ENCODE peak calls at places on chromosomes 3 and 15, in six cellular contexts. One of them, this sample, is unnamed.

GRCh38 chr15:27690290-27690689 is 408.8 kb downstream of the OCA2 start:
- DNase-seq in GM12891: no peak
- DNase-seq in AG04450: no peak
- DNase-seq in MCF 10A: no peak
- DNase-seq in nucleus accumbens: no peak
- DNase-seq in B cell: no peak
- DNase-seq in this sample: no peak

GRCh38 chr3:156826144-156826895 is at the start of gene LEKR1:
- DNase-seq in GM12891: peak
- DNase-seq in AG04450: no peak
- DNase-seq in MCF 10A: peak
- DNase-seq in nucleus accumbens: peak
- DNase-seq in B cell: peak
- DNase-seq in this sample: peak

GRCh38 chr3:38130631-38131065 is 6.3 kb downstream of the ACAA1 start:
- DNase-seq in GM12891: no peak
- DNase-seq in AG04450: no peak
- DNase-seq in MCF 10A: no peak
- DNase-seq in nucleus accumbens: no peak
- DNase-seq in B cell: no peak
- DNase-seq in this sample: no peak

GRCh38 chr3:87145553-87145952 is 81.6 kb upstream of the CHMP2B start:
- DNase-seq in GM12891: peak
- DNase-seq in AG04450: no peak
- DNase-seq in MCF 10A: peak
- DNase-seq in nucleus accumbens: no peak
- DNase-seq in B cell: no peak
- DNase-seq in this sample: peak

GRCh38 chr3:188497021-188497420 is 343.1 kb downstream of the LPP start:
- DNase-seq in GM12891: no peak
- DNase-seq in AG04450: no peak
- DNase-seq in MCF 10A: peak
- DNase-seq in nucleus accumbens: no peak
- DNase-seq in B cell: no peak
- DNase-seq in this sample: peak

GRCh38 chr15:42156266-42156922 is at the start of gene PLA2G4F:
- DNase-seq in GM12891: no peak
- DNase-seq in AG04450: no peak
- DNase-seq in MCF 10A: peak
- DNase-seq in nucleus accumbens: no peak
- DNase-seq in B cell: no peak
- DNase-seq in this sample: no peak

GRCh38 chr3:69182588-69183299 is 60.3 kb upstream of the LMOD3 start:
- DNase-seq in GM12891: no peak
- DNase-seq in AG04450: peak
- DNase-seq in MCF 10A: peak
- DNase-seq in nucleus accumbens: no peak
- DNase-seq in B cell: no peak
- DNase-seq in this sample: peak

GRCh38 chr15:72271895-72272212 is 500 bp downstream of the PARP6 start:
- DNase-seq in GM12891: no peak
- DNase-seq in AG04450: no peak
- DNase-seq in MCF 10A: peak
- DNase-seq in nucleus accumbens: no peak
- DNase-seq in B cell: no peak
- DNase-seq in this sample: peak

GRCh38 chr3:69770219-69770618 is 31.0 kb downstream of the MITF start:
- DNase-seq in GM12891: no peak
- DNase-seq in AG04450: no peak
- DNase-seq in MCF 10A: peak
- DNase-seq in nucleus accumbens: no peak
- DNase-seq in B cell: no peak
- DNase-seq in this sample: peak

GRCh38 chr3:58388550-58389061 is 45.0 kb downstream of the PDHB start:
- DNase-seq in GM12891: no peak
- DNase-seq in AG04450: peak
- DNase-seq in MCF 10A: no peak
- DNase-seq in nucleus accumbens: no peak
- DNase-seq in B cell: no peak
- DNase-seq in this sample: peak

GRCh38 chr3:43001556-43002121 is 22.5 kb downstream of the GASK1A start:
- DNase-seq in GM12891: no peak
- DNase-seq in AG04450: no peak
- DNase-seq in MCF 10A: no peak
- DNase-seq in nucleus accumbens: no peak
- DNase-seq in B cell: no peak
- DNase-seq in this sample: no peak

GRCh38 chr3:49470714-49471420 is 800 bp downstream of the DAG1 start:
- DNase-seq in GM12891: no peak
- DNase-seq in AG04450: no peak
- DNase-seq in MCF 10A: no peak
- DNase-seq in nucleus accumbens: no peak
- DNase-seq in B cell: no peak
- DNase-seq in this sample: peak

GRCh38 chr3:100546020-100546744 is 53.8 kb downstream of the TMEM45A start:
- DNase-seq in GM12891: no peak
- DNase-seq in AG04450: no peak
- DNase-seq in MCF 10A: no peak
- DNase-seq in nucleus accumbens: no peak
- DNase-seq in B cell: no peak
- DNase-seq in this sample: no peak

GRCh38 chr15:85545185-85545584 is 164.8 kb downstream of the AKAP13 start:
- DNase-seq in GM12891: no peak
- DNase-seq in AG04450: no peak
- DNase-seq in MCF 10A: peak
- DNase-seq in nucleus accumbens: no peak
- DNase-seq in B cell: no peak
- DNase-seq in this sample: no peak

GRCh38 chr15:68783226-68784054 is 37.3 kb downstream of the ANP32A start:
- DNase-seq in GM12891: peak
- DNase-seq in AG04450: no peak
- DNase-seq in MCF 10A: peak
- DNase-seq in nucleus accumbens: no peak
- DNase-seq in B cell: peak
- DNase-seq in this sample: peak

GRCh38 chr3:73580343-73580742 is 44.4 kb downstream of the PDZRN3 start:
- DNase-seq in GM12891: no peak
- DNase-seq in AG04450: peak
- DNase-seq in MCF 10A: peak
- DNase-seq in nucleus accumbens: no peak
- DNase-seq in B cell: no peak
- DNase-seq in this sample: peak

GRCh38 chr3:76715426-76715825 is 324.5 kb upstream of the ROBO2 start:
- DNase-seq in GM12891: no peak
- DNase-seq in AG04450: no peak
- DNase-seq in MCF 10A: no peak
- DNase-seq in nucleus accumbens: no peak
- DNase-seq in B cell: no peak
- DNase-seq in this sample: no peak

GRCh38 chr15:60682115-60682514 is 203.2 kb upstream of the ICE2 start:
- DNase-seq in GM12891: no peak
- DNase-seq in AG04450: no peak
- DNase-seq in MCF 10A: no peak
- DNase-seq in nucleus accumbens: no peak
- DNase-seq in B cell: no peak
- DNase-seq in this sample: peak

GRCh38 chr15:94414921-94415320 is 183.6 kb downstream of the MCTP2 start:
- DNase-seq in GM12891: no peak
- DNase-seq in AG04450: no peak
- DNase-seq in MCF 10A: no peak
- DNase-seq in nucleus accumbens: no peak
- DNase-seq in B cell: no peak
- DNase-seq in this sample: no peak

GRCh38 chr3:66354001-66354400 is 133.2 kb downstream of the SLC25A26 start:
- DNase-seq in GM12891: no peak
- DNase-seq in AG04450: no peak
- DNase-seq in MCF 10A: no peak
- DNase-seq in nucleus accumbens: no peak
- DNase-seq in B cell: no peak
- DNase-seq in this sample: no peak

GRCh38 chr3:58167431-58168351 is 43.1 kb downstream of the DNASE1L3 start:
- DNase-seq in GM12891: peak
- DNase-seq in AG04450: peak
- DNase-seq in MCF 10A: peak
- DNase-seq in nucleus accumbens: peak
- DNase-seq in B cell: peak
- DNase-seq in this sample: peak

GRCh38 chr3:105527538-105527937 is 160.8 kb downstream of the ALCAM start:
- DNase-seq in GM12891: no peak
- DNase-seq in AG04450: no peak
- DNase-seq in MCF 10A: no peak
- DNase-seq in nucleus accumbens: no peak
- DNase-seq in B cell: no peak
- DNase-seq in this sample: no peak

GRCh38 chr3:99659032-99659431 is 20.6 kb downstream of the COL8A1 start:
- DNase-seq in GM12891: no peak
- DNase-seq in AG04450: peak
- DNase-seq in MCF 10A: peak
- DNase-seq in nucleus accumbens: no peak
- DNase-seq in B cell: no peak
- DNase-seq in this sample: peak

GRCh38 chr15:47390208-47390765 is 327.0 kb upstream of the SEMA6D start:
- DNase-seq in GM12891: no peak
- DNase-seq in AG04450: no peak
- DNase-seq in MCF 10A: no peak
- DNase-seq in nucleus accumbens: no peak
- DNase-seq in B cell: no peak
- DNase-seq in this sample: no peak

This sample was measured in ELR.